ENCODE peak calls at places on chromosomes 6 and 20, in seven cellular contexts. One of them, this sample, is unnamed.

GRCh38 chr6:73873081-73873480 is 177.1 kb downstream of the CD109 start:
- DNase-seq in ovary: no peak
- DNase-seq in H1: no peak
- DNase-seq in sigmoid colon: no peak
- DNase-seq in stomach: no peak
- DNase-seq in A549: no peak
- DNase-seq in K562: no peak
- DNase-seq in this sample: no peak

GRCh38 chr20:17557675-17558006 is 12.2 kb upstream of the DSTN start:
- DNase-seq in sigmoid colon: no peak
- DNase-seq in K562: peak
- DNase-seq in A549: peak
- DNase-seq in ovary: no peak
- DNase-seq in H1: no peak
- DNase-seq in stomach: peak
- DNase-seq in this sample: peak

GRCh38 chr20:63099426-63100267 is 92.9 kb upstream of the BHLHE23 start:
- DNase-seq in sigmoid colon: peak
- DNase-seq in stomach: no peak
- DNase-seq in H1: peak
- DNase-seq in A549: no peak
- DNase-seq in ovary: peak
- DNase-seq in K562: no peak
- DNase-seq in this sample: peak

GRCh38 chr6:139644821-139645220 is 270.4 kb upstream of the CITED2 start:
- DNase-seq in K562: no peak
- DNase-seq in sigmoid colon: peak
- DNase-seq in A549: no peak
- DNase-seq in stomach: no peak
- DNase-seq in ovary: no peak
- DNase-seq in H1: no peak
- DNase-seq in this sample: no peak

GRCh38 chr20:38564680-38565079 is 16.3 kb upstream of the ADIG start:
- DNase-seq in A549: no peak
- DNase-seq in K562: no peak
- DNase-seq in H1: no peak
- DNase-seq in stomach: no peak
- DNase-seq in ovary: no peak
- DNase-seq in sigmoid colon: no peak
- DNase-seq in this sample: no peak

GRCh38 chr20:34710861-34711574 is 6.9 kb downstream of the TP53INP2 start:
- DNase-seq in A549: no peak
- DNase-seq in H1: no peak
- DNase-seq in ovary: no peak
- DNase-seq in stomach: no peak
- DNase-seq in sigmoid colon: no peak
- DNase-seq in K562: no peak
- DNase-seq in this sample: no peak

GRCh38 chr6:108168501-108168979 is 2.7 kb downstream of the NR2E1 start:
- DNase-seq in A549: no peak
- DNase-seq in sigmoid colon: no peak
- DNase-seq in K562: no peak
- DNase-seq in H1: peak
- DNase-seq in stomach: peak
- DNase-seq in ovary: no peak
- DNase-seq in this sample: peak

GRCh38 chr20:51500311-51500710 is 42.2 kb downstream of the NFATC2 start:
- DNase-seq in A549: no peak
- DNase-seq in H1: no peak
- DNase-seq in K562: peak
- DNase-seq in stomach: no peak
- DNase-seq in sigmoid colon: no peak
- DNase-seq in ovary: no peak
- DNase-seq in this sample: no peak

GRCh38 chr6:90891338-90891715 is 304.5 kb upstream of the MAP3K7 start:
- DNase-seq in sigmoid colon: no peak
- DNase-seq in K562: no peak
- DNase-seq in H1: no peak
- DNase-seq in A549: no peak
- DNase-seq in ovary: no peak
- DNase-seq in stomach: no peak
- DNase-seq in this sample: no peak

GRCh38 chr6:83952830-83953229 is 80.7 kb upstream of the MRAP2 start:
- DNase-seq in K562: no peak
- DNase-seq in ovary: no peak
- DNase-seq in sigmoid colon: no peak
- DNase-seq in H1: no peak
- DNase-seq in A549: no peak
- DNase-seq in stomach: no peak
- DNase-seq in this sample: no peak

GRCh38 chr20:39269031-39269461 is 306.9 kb downstream of the DHX35 start:
- DNase-seq in sigmoid colon: peak
- DNase-seq in A549: peak
- DNase-seq in K562: peak
- DNase-seq in ovary: peak
- DNase-seq in H1: peak
- DNase-seq in stomach: peak
- DNase-seq in this sample: peak

GRCh38 chr6:111985202-111985731 is 68.6 kb upstream of the CCN6 start:
- DNase-seq in stomach: no peak
- DNase-seq in sigmoid colon: no peak
- DNase-seq in A549: no peak
- DNase-seq in ovary: no peak
- DNase-seq in H1: no peak
- DNase-seq in K562: no peak
- DNase-seq in this sample: peak

DNA sequence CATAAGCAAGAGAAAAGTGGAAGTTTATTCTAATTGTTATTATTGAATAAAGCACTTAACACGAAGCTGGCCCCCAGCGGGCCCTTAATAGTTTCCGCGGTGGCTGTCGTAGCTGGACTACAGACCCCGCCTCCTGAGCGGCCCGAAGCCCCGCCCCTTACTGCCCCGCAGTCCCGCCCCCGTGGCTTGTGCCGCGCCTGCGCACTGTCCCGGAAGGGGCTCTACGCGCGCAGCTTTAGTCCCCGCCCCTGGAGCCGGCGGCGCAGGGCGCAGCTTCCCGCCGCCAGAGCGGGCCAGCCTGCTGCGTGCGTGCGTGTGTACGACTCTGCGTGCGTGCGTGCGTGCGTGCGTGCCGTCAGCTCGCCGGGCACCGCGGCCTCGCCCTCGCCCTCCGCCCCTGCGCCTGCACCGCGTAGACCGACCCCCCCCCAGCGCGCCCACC is at the start of gene VAPB:
- DNase-seq in sigmoid colon: peak
- DNase-seq in H1: peak
- DNase-seq in stomach: peak
- DNase-seq in A549: peak
- DNase-seq in K562: peak
- DNase-seq in ovary: peak
- DNase-seq in this sample: peak
- TF ChIP-seq EP300 in sigmoid colon: no peak
- TF ChIP-seq EP300 in H1: no peak
- TF ChIP-seq EP300 in stomach: no peak
- TF ChIP-seq EP300 in A549: no peak
- TF ChIP-seq EP300 in K562: no peak
- TF ChIP-seq EP300 in ovary: no peak
- TF ChIP-seq EP300 in this sample: no peak

DNA sequence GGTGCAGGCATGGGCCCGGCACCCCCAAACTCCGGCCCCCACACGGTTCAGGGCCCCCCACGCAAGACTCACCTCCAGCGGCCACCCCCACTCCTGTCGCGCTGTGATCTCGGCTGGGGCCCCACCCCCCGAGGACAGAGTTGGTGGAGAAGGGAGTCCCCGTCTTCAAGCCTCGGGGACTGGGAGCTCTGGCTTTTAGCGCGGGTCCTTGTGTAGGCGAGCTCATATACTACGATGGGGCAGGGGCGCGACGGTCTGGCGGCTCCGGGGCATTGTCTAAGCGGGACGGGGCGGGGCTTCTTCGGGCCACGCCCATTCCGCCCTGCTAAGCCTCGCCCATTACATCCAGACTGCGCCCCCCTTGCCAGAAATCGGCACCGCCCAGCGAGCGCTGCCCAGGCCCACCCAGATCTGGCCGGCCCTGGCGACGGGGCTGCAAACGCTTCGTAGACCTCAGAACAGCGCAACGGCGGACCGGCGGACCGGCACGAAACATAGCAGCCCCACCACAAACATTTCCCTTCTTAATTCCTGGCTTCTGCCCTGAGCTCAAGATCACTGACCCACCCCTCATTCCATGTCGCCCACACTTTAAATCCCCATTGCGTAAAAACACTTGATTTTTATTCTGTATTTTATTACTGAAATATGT is 1.0 kb upstream of the DDAH2 start:
- DNase-seq in stomach: peak
- DNase-seq in sigmoid colon: peak
- DNase-seq in ovary: peak
- DNase-seq in K562: peak
- DNase-seq in H1: peak
- DNase-seq in A549: peak
- DNase-seq in this sample: peak
- TF ChIP-seq EP300 in stomach: no peak
- TF ChIP-seq EP300 in sigmoid colon: no peak
- TF ChIP-seq EP300 in ovary: no peak
- TF ChIP-seq EP300 in K562: no peak
- TF ChIP-seq EP300 in H1: no peak
- TF ChIP-seq EP300 in A549: no peak
- TF ChIP-seq EP300 in this sample: no peak

GRCh38 chr6:13233106-13233505 is 95.2 kb downstream of the TBC1D7 start:
- DNase-seq in sigmoid colon: no peak
- DNase-seq in ovary: no peak
- DNase-seq in K562: no peak
- DNase-seq in H1: no peak
- DNase-seq in stomach: no peak
- DNase-seq in A549: no peak
- DNase-seq in this sample: no peak

GRCh38 chr6:13234130-13234529 is 94.2 kb downstream of the TBC1D7 start:
- DNase-seq in K562: no peak
- DNase-seq in sigmoid colon: no peak
- DNase-seq in A549: no peak
- DNase-seq in H1: no peak
- DNase-seq in ovary: no peak
- DNase-seq in stomach: no peak
- DNase-seq in this sample: no peak

GRCh38 chr6:13228264-13229204 is 99.8 kb downstream of the TBC1D7 start:
- DNase-seq in K562: no peak
- DNase-seq in sigmoid colon: no peak
- DNase-seq in stomach: no peak
- DNase-seq in A549: no peak
- DNase-seq in ovary: no peak
- DNase-seq in H1: no peak
- DNase-seq in this sample: no peak

GRCh38 chr6:13226071-13226470 is 102.3 kb downstream of the TBC1D7 start:
- DNase-seq in ovary: no peak
- DNase-seq in K562: no peak
- DNase-seq in sigmoid colon: no peak
- DNase-seq in A549: no peak
- DNase-seq in H1: no peak
- DNase-seq in stomach: no peak
- DNase-seq in this sample: no peak

GRCh38 chr6:13229205-13230085 is 98.9 kb downstream of the TBC1D7 start:
- DNase-seq in H1: no peak
- DNase-seq in ovary: no peak
- DNase-seq in stomach: no peak
- DNase-seq in sigmoid colon: no peak
- DNase-seq in K562: peak
- DNase-seq in A549: peak
- DNase-seq in this sample: no peak
- TF ChIP-seq EP300 in H1: no peak
- TF ChIP-seq EP300 in ovary: no peak
- TF ChIP-seq EP300 in stomach: no peak
- TF ChIP-seq EP300 in sigmoid colon: no peak
- TF ChIP-seq EP300 in K562: no peak
- TF ChIP-seq EP300 in A549: no peak
- TF ChIP-seq EP300 in this sample: no peak

GRCh38 chr6:147202516-147203310 is 1.5 kb upstream of the STXBP5 start:
- DNase-seq in A549: peak
- DNase-seq in K562: peak
- DNase-seq in H1: peak
- DNase-seq in ovary: peak
- DNase-seq in sigmoid colon: peak
- DNase-seq in stomach: peak
- DNase-seq in this sample: peak
- TF ChIP-seq EP300 in A549: no peak
- TF ChIP-seq EP300 in K562: no peak
- TF ChIP-seq EP300 in H1: no peak
- TF ChIP-seq EP300 in ovary: no peak
- TF ChIP-seq EP300 in sigmoid colon: no peak
- TF ChIP-seq EP300 in stomach: no peak
- TF ChIP-seq EP300 in this sample: no peak

GRCh38 chr6:30689022-30689865 is 1.5 kb downstream of the NRM start:
- DNase-seq in ovary: peak
- DNase-seq in stomach: no peak
- DNase-seq in H1: no peak
- DNase-seq in sigmoid colon: peak
- DNase-seq in A549: no peak
- DNase-seq in K562: no peak
- DNase-seq in this sample: peak

GRCh38 chr6:30688569-30688968 is 2.1 kb upstream of the PPP1R18 start:
- DNase-seq in H1: no peak
- DNase-seq in K562: no peak
- DNase-seq in sigmoid colon: no peak
- DNase-seq in stomach: no peak
- DNase-seq in A549: no peak
- DNase-seq in ovary: peak
- DNase-seq in this sample: no peak

GRCh38 chr6:30689985-30690384 is 799 bp downstream of the NRM start:
- DNase-seq in H1: no peak
- DNase-seq in sigmoid colon: no peak
- DNase-seq in ovary: peak
- DNase-seq in K562: no peak
- DNase-seq in A549: no peak
- DNase-seq in stomach: no peak
- DNase-seq in this sample: no peak

GRCh38 chr6:30691208-30691872 is 556 bp upstream of the NRM start:
- DNase-seq in K562: peak
- DNase-seq in ovary: no peak
- DNase-seq in H1: no peak
- DNase-seq in A549: no peak
- DNase-seq in sigmoid colon: no peak
- DNase-seq in stomach: no peak
- DNase-seq in this sample: no peak

DNA sequence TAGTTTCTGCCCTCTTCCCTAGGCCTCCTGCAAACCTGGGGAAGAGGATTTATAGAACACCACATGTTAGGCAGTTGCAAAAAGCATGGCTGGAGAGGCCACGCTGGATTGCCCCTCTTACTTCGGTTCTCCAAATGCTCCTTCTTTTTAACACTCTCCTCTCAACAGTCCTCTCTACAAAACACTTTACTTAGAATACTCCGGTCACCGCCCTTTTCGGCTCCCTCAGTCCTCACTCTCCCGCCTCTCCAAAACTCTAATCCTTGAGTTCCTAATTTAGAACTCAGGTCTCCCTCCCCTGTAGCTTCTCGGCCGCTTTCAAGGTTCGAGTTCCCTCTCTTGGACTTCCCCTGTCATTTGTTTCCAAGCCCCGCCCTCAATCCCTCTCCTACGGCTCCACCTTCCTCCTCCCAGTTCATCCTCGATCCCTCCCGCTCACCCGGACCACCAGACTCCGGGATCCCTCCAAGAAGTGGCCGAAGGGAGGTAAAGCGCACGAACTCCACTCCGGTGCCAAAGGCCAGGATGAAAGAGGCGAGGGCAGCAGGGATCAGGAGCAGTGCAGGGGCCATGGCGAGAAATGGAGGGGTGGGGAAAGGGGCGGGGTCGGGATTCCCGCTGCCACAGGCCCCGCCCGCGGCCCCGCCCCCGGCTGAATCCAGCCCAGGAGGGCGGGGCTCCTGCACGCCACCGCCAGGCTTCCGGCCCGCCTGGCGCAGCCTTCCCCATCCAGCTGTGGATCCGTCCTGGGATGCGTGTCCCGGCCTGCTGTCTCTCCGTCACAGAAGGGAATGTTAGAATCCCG is at the start of gene NRM:
- DNase-seq in K562: peak
- DNase-seq in sigmoid colon: peak
- DNase-seq in A549: peak
- DNase-seq in H1: peak
- DNase-seq in stomach: peak
- DNase-seq in ovary: peak
- DNase-seq in this sample: peak
- TF ChIP-seq EP300 in K562: no peak
- TF ChIP-seq EP300 in sigmoid colon: no peak
- TF ChIP-seq EP300 in A549: no peak
- TF ChIP-seq EP300 in H1: no peak
- TF ChIP-seq EP300 in stomach: no peak
- TF ChIP-seq EP300 in ovary: no peak
- TF ChIP-seq EP300 in this sample: no peak